ENCODE peak calls at places on chromosome 1, in seven cellular contexts. D is HCT116, S is K562, U is HepG2, W is SK-N-SH, G is H1, N is GM12878. E is an unnamed sample.

GRCh38 chr1:51535006-51535592 is 16.0 kb upstream of the EPS15 start:
- DNase-seq in S (peak; percentile 61), W (peak; percentile 35), D (peak; percentile 39), U (peak; percentile 17), N (peak; percentile 54), G (no peak), E (peak; percentile 67)

GRCh38 chr1:84603223-84603622 is 29.0 kb upstream of the CTBS start:
- DNase-seq in G (no peak), S (no peak), N (no peak), U (no peak), D (no peak), W (no peak), E (no peak)

GRCh38 chr1:85339089-85339488 is 62.7 kb upstream of the BCL10 start:
- DNase-seq in U (peak; percentile 42), D (peak; percentile 71), S (peak; percentile 18), W (no peak), N (no peak), G (no peak), E (no peak)

GRCh38 chr1:189662190-189662589 is 815.5 kb downstream of the BRINP3 start:
- DNase-seq in W (no peak), U (peak; percentile 21), N (no peak), D (peak; percentile 67), S (no peak), G (no peak), E (no peak)

GRCh38 chr1:216750031-216750627 is 26.9 kb upstream of the ESRRG start:
- DNase-seq in N (no peak), G (peak; percentile 27), S (no peak), W (peak; percentile 33), U (peak; percentile 21), D (no peak), E (peak; percentile 78)

GRCh38 chr1:191537030-191537429 is 621.2 kb upstream of the RGS18 start:
- DNase-seq in G (no peak), U (no peak), N (no peak), W (no peak), S (no peak), D (no peak), E (no peak)

GRCh38 chr1:248825573-248825908 is 174 bp downstream of the SH3BP5L start:
- DNase-seq in G (no peak), W (no peak), S (no peak), N (no peak), D (no peak), U (no peak), E (no peak)

GRCh38 chr1:59025898-59026426 is 242.1 kb upstream of the JUN start:
- DNase-seq in N (peak; percentile 85), S (no peak), D (no peak), W (no peak), U (no peak), G (no peak), E (no peak)

GRCh38 chr1:98104285-98104684 is 183.5 kb upstream of the DPYD start:
- DNase-seq in N (no peak), D (no peak), U (no peak), W (no peak), G (no peak), S (no peak), E (no peak)

GRCh38 chr1:162944974-162945639 is 84.1 kb upstream of the CCDC190 start:
- DNase-seq in U (no peak), N (no peak), S (no peak), D (no peak), W (peak; percentile 27), G (no peak), E (no peak)

GRCh38 chr1:6904476-6905170 is 119.4 kb downstream of the CAMTA1 start:
- DNase-seq in S (no peak), G (no peak), U (no peak), D (no peak), W (no peak), N (no peak), E (no peak)

GRCh38 chr1:116390195-116390594 is 17.2 kb downstream of the ATP1A1 start:
- DNase-seq in W (no peak), S (no peak), N (no peak), D (no peak), G (no peak), U (no peak), E (no peak)

GRCh38 chr1:234957330-234958065 is 171.1 kb downstream of the TOMM20 start:
- DNase-seq in W (no peak), U (peak; percentile 99), D (peak; percentile 44), G (peak; percentile 51), N (no peak), S (peak; percentile 91), E (peak; percentile 93)

GRCh38 chr1:8285103-8285502 is 32.8 kb upstream of the SLC45A1 start:
- DNase-seq in N (no peak), G (no peak), S (no peak), W (no peak), D (no peak), U (no peak), E (no peak)

GRCh38 chr1:36098650-36099365 is 10.1 kb downstream of the ADPRS start:
- DNase-seq in W (no peak), N (no peak), U (no peak), S (no peak), G (no peak), D (no peak), E (no peak)

GRCh38 chr1:11655263-11656079 is 794 bp downstream of the FBXO44 start:
- DNase-seq in W (no peak), G (no peak), D (no peak), N (no peak), S (no peak), U (no peak), E (no peak)

GRCh38 chr1:151476083-151476482 is 16.8 kb upstream of the POGZ start:
- DNase-seq in U (no peak), W (no peak), D (no peak), G (no peak), N (no peak), S (no peak), E (no peak)

GRCh38 chr1:10253755-10254154 is 43.4 kb downstream of the KIF1B start:
- DNase-seq in D (no peak), W (peak; percentile 44), G (no peak), N (no peak), U (no peak), S (no peak), E (no peak)

DNA sequence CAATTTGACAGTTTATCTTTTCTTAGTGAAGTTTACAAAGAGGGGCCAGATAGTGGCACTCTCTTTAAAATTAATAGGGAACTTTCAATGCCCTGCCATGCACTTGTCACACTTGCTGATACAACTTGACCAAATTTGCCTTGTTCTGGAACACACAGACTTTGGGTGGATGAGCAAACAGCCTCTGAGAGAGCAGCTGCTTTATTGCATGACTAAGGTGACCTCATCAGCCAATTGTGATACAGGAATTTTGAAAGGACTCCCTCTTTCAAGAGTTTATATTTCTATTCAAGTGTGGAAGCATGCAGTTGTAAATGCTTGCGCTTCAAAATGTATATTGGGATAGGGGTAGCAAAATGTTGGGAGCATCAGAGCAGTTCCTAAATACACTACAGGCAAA is 2.1 kb upstream of the RGS1 start:
- DNase-seq in W (no peak), G (no peak), S (no peak), U (no peak), D (no peak), N (no peak), E (no peak)
- TF ChIP-seq JUND in W (no peak), G (no peak), S (no peak), U (no peak), D (no peak), N (no peak), E (no peak)

GRCh38 chr1:26831059-26831458 is 4.6 kb downstream of the ZDHHC18 start:
- DNase-seq in S (no peak), D (no peak), W (no peak), N (no peak), U (no peak), G (no peak), E (no peak)

GRCh38 chr1:26831546-26832248 is 5.2 kb downstream of the ZDHHC18 start:
- DNase-seq in N (no peak), D (no peak), U (peak; percentile 91), W (no peak), G (no peak), S (no peak), E (no peak)

GRCh38 chr1:26832249-26832960 is 5.9 kb downstream of the ZDHHC18 start:
- DNase-seq in N (no peak), S (no peak), G (no peak), D (no peak), W (no peak), U (no peak), E (no peak)

GRCh38 chr1:26829214-26829911 is 2.9 kb downstream of the ZDHHC18 start:
- DNase-seq in W (no peak), S (no peak), G (no peak), N (no peak), U (no peak), D (no peak), E (no peak)

GRCh38 chr1:26833432-26834405 is 7.2 kb downstream of the ZDHHC18 start:
- DNase-seq in W (no peak), G (no peak), S (no peak), D (no peak), N (peak; percentile 88), U (no peak), E (no peak)
- TF ChIP-seq JUND in W (no peak), G (no peak), S (no peak), D (no peak), N (peak; percentile 8), U (no peak), E (no peak)

DNA sequence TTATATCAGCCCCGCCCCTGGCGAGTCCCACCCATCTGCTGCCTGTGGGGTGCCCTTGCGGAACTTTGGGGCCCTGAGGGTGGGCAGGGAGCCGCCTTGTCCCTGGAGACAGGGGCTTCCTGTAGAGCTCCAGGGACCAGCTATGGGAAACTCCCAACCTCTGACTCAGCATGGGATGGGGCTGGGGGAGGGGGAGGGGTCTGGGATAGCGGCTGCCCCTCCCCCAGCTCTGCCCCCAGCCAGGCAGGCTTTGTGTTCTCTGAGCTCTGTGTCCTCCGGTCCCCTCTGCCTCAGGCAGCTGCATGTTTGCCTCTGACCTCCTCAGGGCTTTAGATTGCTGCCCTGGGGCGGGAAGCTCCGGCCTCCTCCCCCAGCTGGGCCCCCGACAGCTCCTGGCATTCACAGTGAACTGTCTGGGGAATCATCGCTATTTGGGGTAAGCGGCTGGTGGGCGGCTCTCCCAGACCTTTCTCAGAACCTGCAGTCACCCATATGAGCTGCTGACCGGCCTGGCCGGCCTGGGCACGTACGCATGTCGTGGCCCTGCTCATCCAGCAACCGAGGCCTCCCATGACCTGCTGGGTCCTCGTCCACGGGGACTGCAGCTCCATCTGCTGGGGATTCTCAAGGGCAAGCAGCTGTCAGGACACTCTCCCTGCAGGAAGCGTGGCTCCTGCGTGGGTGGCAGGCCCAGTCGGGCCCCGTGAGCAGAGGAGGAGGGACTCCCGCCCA is 17.1 kb downstream of the ARHGEF16 start:
- DNase-seq in G (peak; percentile 73), N (no peak), D (no peak), U (peak; percentile 89), S (peak; percentile 54), W (peak; percentile 73), E (no peak)
- TF ChIP-seq JUND in G (no peak), N (no peak), D (no peak), U (peak; percentile 52), S (no peak), W (no peak), E (no peak)

GRCh38 chr1:200479816-200480215 is 70.0 kb upstream of the ZNF281 start:
- DNase-seq in D (no peak), U (no peak), S (no peak), N (no peak), W (no peak), G (no peak), E (no peak)
- TF ChIP-seq JUND in D (no peak), U (no peak), S (no peak), N (no peak), W (no peak), G (no peak), E (no peak)

GRCh38 chr1:221343106-221343505 is 398.8 kb downstream of the DUSP10 start:
- DNase-seq in U (no peak), S (no peak), N (no peak), G (no peak), W (no peak), D (no peak), E (no peak)
- TF ChIP-seq JUND in U (no peak), S (no peak), N (no peak), G (no peak), W (no peak), D (no peak), E (no peak)

E was measured in T47D.